ENCODE peak calls at places on chromosomes 12 and 14, in eight cellular contexts. K, E, G, R, N, X, F and U are unnamed samples.

GRCh38 chr12:31850268-31850667 is 108.9 kb upstream of the RESF1 start:
- DNase-seq in X (no peak), R (no peak), K (no peak), F (no peak), N (no peak), E (no peak), G (no peak), U (no peak)

GRCh38 chr14:77302926-77303325 is 17.8 kb downstream of the POMT2 start:
- DNase-seq in X (peak), G (no peak), N (no peak), R (peak), K (peak), F (no peak), E (peak), U (no peak)

GRCh38 chr12:94046626-94047410 is 101.6 kb upstream of the PLXNC1 start:
- DNase-seq in K (peak), E (no peak), N (no peak), R (peak), G (no peak), X (no peak), F (no peak), U (no peak)

GRCh38 chr14:59360923-59361794 is 104.0 kb downstream of the GPR135 start:
- DNase-seq in G (no peak), F (no peak), K (peak), R (peak), E (peak), X (peak), N (no peak), U (peak)

GRCh38 chr12:124570810-124571209 is 3.4 kb upstream of the NCOR2 start:
- DNase-seq in G (no peak), X (no peak), F (no peak), R (no peak), K (no peak), N (no peak), E (no peak), U (no peak)

GRCh38 chr14:69268763-69269162 is 8.8 kb downstream of the GALNT16 start:
- DNase-seq in F (no peak), K (peak), X (peak), G (no peak), N (no peak), E (peak), R (no peak), U (no peak)

GRCh38 chr12:100163416-100164152 is 20.9 kb upstream of the BLTP3B start:
- DNase-seq in K (peak), G (peak), F (peak), N (peak), E (peak), X (peak), R (peak), U (peak)

GRCh38 chr12:94710933-94711332 is 60.6 kb upstream of the TMCC3 start:
- DNase-seq in K (peak), G (no peak), E (peak), N (no peak), F (no peak), R (peak), X (peak), U (no peak)

GRCh38 chr14:54942913-54943312 is 40.3 kb upstream of the GCH1 start:
- DNase-seq in F (no peak), G (no peak), X (no peak), K (no peak), N (no peak), R (no peak), E (no peak), U (no peak)

GRCh38 chr14:69091695-69092094 is 61.2 kb downstream of the DCAF5 start:
- DNase-seq in K (no peak), X (no peak), G (no peak), N (no peak), R (peak), F (no peak), E (no peak), U (no peak)

GRCh38 chr12:120468271-120468845 is 1.2 kb downstream of the SRSF9 start:
- DNase-seq in R (peak), G (no peak), N (peak), K (peak), F (peak), X (peak), E (peak), U (peak)

GRCh38 chr14:96100171-96101064 is 61.3 kb downstream of the C14orf132 start:
- DNase-seq in K (peak), F (peak), N (peak), E (peak), G (peak), R (peak), X (peak), U (peak)

GRCh38 chr12:66066071-66066928 is 64.2 kb downstream of the LLPH start:
- DNase-seq in F (no peak), G (no peak), X (peak), E (peak), R (no peak), K (peak), N (no peak), U (no peak)